ENCODE peak calls at places on chromosomes 2 and 18, in four cellular contexts. V is NCI-H1105, S is NT2/D1, I is GM04504. J is an unnamed sample.

GRCh38 chr2:96918754-96919550 is 49.1 kb upstream of the SEMA4C start:
- DNase-seq in V (no peak), S (no peak), I (no peak), J (no peak)

GRCh38 chr2:237456200-237456731 is 30.8 kb upstream of the MLPH start:
- DNase-seq in V (no peak), S (no peak), I (peak; percentile 44), J (peak; percentile 94)

GRCh38 chr2:137764638-137765037 is 199.6 kb upstream of the HNMT start:
- DNase-seq in V (no peak), S (no peak), I (no peak), J (no peak)

GRCh38 chr2:211591456-211591855 is 947.1 kb downstream of the ERBB4 start:
- DNase-seq in V (no peak), S (no peak), I (no peak), J (no peak)

GRCh38 chr2:85291425-85292023 is 36.3 kb downstream of the TGOLN2 start:
- DNase-seq in V (no peak), S (no peak), I (no peak), J (no peak)

GRCh38 chr2:56170988-56171387 is 12.8 kb upstream of the CCDC85A start:
- DNase-seq in V (no peak), S (no peak), I (no peak), J (no peak)

GRCh38 chr2:70553584-70554337 is at the start of gene TGFA:
- DNase-seq in V (peak; percentile 59), S (peak; percentile 78), I (peak; percentile 8), J (no peak)

GRCh38 chr2:29123584-29124349 is 8.6 kb downstream of the CLIP4 start:
- DNase-seq in V (no peak), S (no peak), I (peak; percentile 53), J (peak; percentile 33)

GRCh38 chr2:46804794-46805193 is 110.8 kb downstream of the MCFD2 start:
- DNase-seq in V (no peak), S (no peak), I (no peak), J (no peak)

GRCh38 chr2:227821043-227821942 is 7.7 kb downstream of the CCL20 start:
- DNase-seq in V (no peak), S (no peak), I (no peak), J (no peak)

GRCh38 chr2:26333286-26333685 is 12.7 kb upstream of the SELENOI start:
- DNase-seq in V (no peak), S (no peak), I (no peak), J (no peak)

GRCh38 chr2:7837232-7837760 is 844.6 kb upstream of the ID2 start:
- DNase-seq in V (no peak), S (no peak), I (no peak), J (no peak)

GRCh38 chr18:55699233-55699765 is 111.3 kb upstream of the TCF4 start:
- DNase-seq in V (no peak), S (no peak), I (no peak), J (no peak)

GRCh38 chr18:50097702-50098101 is 97.2 kb downstream of the MYO5B start:
- DNase-seq in V (no peak), S (no peak), I (no peak), J (no peak)

GRCh38 chr2:30147196-30147714 is 448 bp downstream of the YPEL5 start:
- DNase-seq in V (no peak), S (no peak), I (no peak), J (no peak)